ENCODE peak calls at places on chromosomes 5 and 9, in four cellular contexts. D is K562, V is A549, R is HepG2. Z is an unnamed sample.

GRCh38 chr5:107652839-107653607 is 17.7 kb downstream of the EFNA5 start:
- DNase-seq in D (no peak), V (no peak), R (no peak), Z (no peak)

GRCh38 chr5:8611067-8611466 is 742.1 kb downstream of the MTRR start:
- DNase-seq in D (no peak), V (no peak), R (no peak), Z (no peak)

GRCh38 chr9:132042324-132042723 is 37.3 kb downstream of the MED27 start:
- DNase-seq in D (peak), V (peak), R (no peak), Z (no peak)

GRCh38 chr5:93607367-93608258 is 24.6 kb downstream of the NR2F1 start:
- DNase-seq in D (no peak), V (peak), R (peak), Z (peak)

GRCh38 chr9:34986541-34987047 is 3.0 kb upstream of the DNAJB5 start:
- DNase-seq in D (no peak), V (no peak), R (no peak), Z (no peak)

GRCh38 chr9:108049026-108049591 is 559.5 kb upstream of the KLF4 start:
- DNase-seq in D (peak), V (peak), R (no peak), Z (no peak)

GRCh38 chr5:17727212-17727611 is 93.0 kb downstream of the TAF11L14 start:
- DNase-seq in D (no peak), V (no peak), R (no peak), Z (no peak)

GRCh38 chr5:102863764-102864560 is 108.9 kb downstream of the PAM start:
- DNase-seq in D (no peak), V (no peak), R (no peak), Z (no peak)

GRCh38 chr5:1007221-1007680 is 1.4 kb upstream of the NKD2 start:
- DNase-seq in D (peak), V (no peak), R (no peak), Z (no peak)

GRCh38 chr5:174734571-174735497 is 10.5 kb downstream of the MSX2 start:
- DNase-seq in D (no peak), V (no peak), R (no peak), Z (no peak)

GRCh38 chr5:174736777-174737176 is 12.4 kb downstream of the MSX2 start:
- DNase-seq in D (no peak), V (no peak), R (no peak), Z (no peak)

GRCh38 chr5:174737335-174737734 is 13.0 kb downstream of the MSX2 start:
- DNase-seq in D (no peak), V (no peak), R (no peak), Z (no peak)

GRCh38 chr5:174736351-174736721 is 12.0 kb downstream of the MSX2 start:
- DNase-seq in D (no peak), V (no peak), R (no peak), Z (no peak)

GRCh38 chr5:174735498-174736350 is 11.3 kb downstream of the MSX2 start:
- DNase-seq in D (no peak), V (peak), R (peak), Z (peak)
- TF ChIP-seq CTCF in D (peak), V (peak), R (peak), Z (peak)

GRCh38 chr9:37287317-37287716 is 135.2 kb upstream of the GRHPR start:
- DNase-seq in D (no peak), V (no peak), R (no peak), Z (no peak)

GRCh38 chr9:37290881-37291485 is 131.5 kb upstream of the GRHPR start:
- DNase-seq in D (no peak), V (peak), R (no peak), Z (no peak)

GRCh38 chr9:37292896-37293295 is 129.6 kb upstream of the GRHPR start:
- DNase-seq in D (no peak), V (no peak), R (no peak), Z (no peak)

GRCh38 chr9:37289631-37290030 is 132.9 kb upstream of the GRHPR start:
- DNase-seq in D (no peak), V (no peak), R (no peak), Z (no peak)

GRCh38 chr9:37290366-37290765 is 132.1 kb upstream of the GRHPR start:
- DNase-seq in D (no peak), V (no peak), R (no peak), Z (no peak)
- TF ChIP-seq RNF2 in D (no peak), V (no peak), R (no peak), Z (no peak)

GRCh38 chr9:128216781-128217553 is 13.8 kb downstream of the DNM1 start:
- DNase-seq in D (no peak), V (no peak), R (no peak), Z (no peak)
- TF ChIP-seq CEBPB in D (no peak), V (no peak), R (no peak), Z (no peak)

GRCh38 chr9:129717991-129718390 is 34.9 kb downstream of the PTGES start:
- DNase-seq in D (no peak), V (no peak), R (no peak), Z (no peak)

GRCh38 chr9:129719135-129719534 is 33.7 kb downstream of the PTGES start:
- DNase-seq in D (peak), V (no peak), R (no peak), Z (peak)

GRCh38 chr9:129720865-129721545 is 31.8 kb downstream of the PTGES start:
- DNase-seq in D (peak), V (peak), R (no peak), Z (no peak)

GRCh38 chr9:129718647-129719046 is 34.2 kb downstream of the PTGES start:
- DNase-seq in D (no peak), V (no peak), R (no peak), Z (no peak)

DNA sequence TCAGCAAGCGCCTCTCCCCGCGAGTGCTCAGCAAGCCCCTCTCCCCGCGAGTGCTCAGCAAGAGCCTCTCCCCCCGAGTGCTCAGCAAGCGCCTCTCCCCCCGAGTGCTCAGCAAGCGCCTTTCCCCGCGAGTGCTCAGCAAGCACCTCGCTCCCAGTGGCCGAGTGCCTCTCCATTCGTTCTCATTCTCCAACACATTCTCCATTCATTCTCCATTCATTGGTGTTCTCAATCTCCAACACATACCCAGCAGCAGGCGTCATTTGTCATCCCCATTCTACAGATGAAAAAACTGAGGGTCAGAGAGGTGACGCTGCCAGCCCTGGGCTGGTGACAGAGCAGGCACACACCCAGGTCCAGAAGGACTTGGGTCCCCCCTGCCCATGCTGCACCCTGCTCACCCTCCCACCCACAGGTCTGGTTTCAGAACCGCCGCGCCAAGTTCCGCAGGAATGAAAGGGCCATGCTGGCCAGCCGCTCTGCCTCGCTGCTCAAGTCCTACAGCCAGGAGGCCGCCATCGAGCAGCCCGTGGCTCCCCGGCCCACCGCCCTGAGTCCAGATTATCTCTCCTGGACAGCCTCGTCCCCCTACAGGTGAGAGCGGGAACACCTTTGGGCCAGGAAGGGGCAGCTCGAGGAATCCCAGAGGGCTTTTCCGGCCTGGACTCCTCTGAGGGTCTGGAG is 32.5 kb downstream of the PTGES start:
- DNase-seq in D (peak), V (peak), R (peak), Z (peak)
- TF ChIP-seq CTCF in D (peak), V (no peak), R (peak), Z (peak)

DNA sequence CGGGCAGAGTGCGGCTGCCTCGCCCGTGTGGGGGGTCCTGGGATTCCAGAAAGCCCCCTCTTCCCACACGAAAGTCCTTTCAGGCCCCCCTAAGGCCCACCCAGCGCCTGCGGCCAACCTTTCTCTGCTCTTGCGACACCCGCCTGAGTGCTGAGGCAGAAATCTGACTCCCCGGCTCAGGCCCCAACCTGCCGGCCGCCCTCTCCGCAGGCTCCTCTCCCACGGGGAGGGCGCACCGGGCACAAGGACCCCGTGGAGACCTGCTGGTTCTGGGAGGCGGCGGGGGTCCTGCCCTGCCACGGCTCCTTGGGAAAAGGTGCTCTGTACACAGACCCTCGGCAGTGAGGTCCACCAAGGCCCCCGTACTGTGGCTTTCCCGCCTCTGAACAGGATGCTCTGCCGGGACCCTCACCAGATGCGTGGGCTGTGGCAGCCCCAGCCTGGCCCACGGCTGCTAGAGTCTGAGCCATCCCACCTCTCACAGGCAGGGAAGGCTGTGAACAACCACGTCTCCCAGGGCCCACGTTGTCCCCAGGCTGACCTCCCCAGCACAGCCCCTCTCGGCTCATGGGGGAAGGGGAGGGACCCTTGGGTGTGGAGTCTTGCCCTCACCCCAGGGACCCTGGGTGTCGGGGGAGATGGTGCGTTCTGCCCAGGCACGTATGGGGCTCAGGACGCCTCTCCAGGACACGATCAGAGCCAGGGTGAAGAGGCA is 41.5 kb upstream of the EGFL7 start:
- DNase-seq in D (no peak), V (no peak), R (no peak), Z (no peak)
- TF ChIP-seq RNF2 in D (no peak), V (no peak), R (no peak), Z (no peak)

GRCh38 chr9:123964756-123965155 is 34.8 kb upstream of the DENND1A start:
- DNase-seq in D (no peak), V (no peak), R (no peak), Z (no peak)
- TF ChIP-seq CEBPB in D (no peak), V (no peak), R (no peak), Z (no peak)

GRCh38 chr5:30659417-30659816 is 534.1 kb upstream of the CDH6 start:
- DNase-seq in D (no peak), V (no peak), R (no peak), Z (no peak)
- TF ChIP-seq CTCF in D (no peak), V (no peak), R (no peak), Z (no peak)

GRCh38 chr5:169052207-169052606 is 248.7 kb downstream of the SLIT3 start:
- DNase-seq in D (no peak), V (no peak), R (no peak), Z (no peak)
- TF ChIP-seq RNF2 in D (no peak), V (no peak), R (no peak), Z (no peak)

DNA sequence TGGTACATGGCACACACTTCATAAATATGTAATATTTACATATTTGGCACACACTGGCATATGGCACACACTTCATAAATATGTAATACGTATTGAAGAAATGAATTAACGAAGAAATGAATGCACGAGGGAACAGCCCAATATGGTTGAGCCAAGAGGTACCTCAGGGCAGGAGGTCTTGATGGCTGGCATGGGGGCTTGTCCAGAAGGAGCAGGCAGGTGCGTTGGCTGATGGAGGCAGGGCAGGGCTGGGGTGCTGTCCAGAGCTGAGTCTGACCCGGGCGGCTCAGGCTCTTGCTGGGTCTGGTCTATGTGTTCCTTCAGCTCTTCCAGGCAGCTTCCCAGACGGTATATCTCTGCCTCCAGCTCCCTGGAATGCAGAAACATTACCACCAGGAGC is 26.2 kb downstream of the AKNA start:
- DNase-seq in D (no peak), V (no peak), R (no peak), Z (no peak)
- TF ChIP-seq CEBPB in D (no peak), V (no peak), R (no peak), Z (no peak)

DNA sequence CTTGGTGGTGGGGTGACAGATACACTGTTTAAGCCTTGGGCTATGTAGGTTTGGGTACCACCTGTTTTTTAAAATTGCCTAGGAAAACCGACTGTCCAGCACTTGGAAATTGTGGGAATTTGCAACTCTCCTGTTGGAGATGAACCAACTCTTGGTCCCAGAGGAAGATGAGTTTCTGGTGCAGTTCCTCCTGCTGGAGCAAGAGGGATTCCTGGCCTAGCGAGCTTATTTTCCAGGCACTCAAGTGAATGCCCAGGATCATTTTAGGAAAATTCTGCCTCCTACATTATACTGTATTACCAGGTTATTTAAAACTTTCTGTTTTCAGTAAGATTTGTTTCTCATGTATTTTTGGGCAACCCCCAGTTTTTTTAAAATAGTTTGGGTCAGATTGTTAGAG is 33.7 kb downstream of the AP3S1 start:
- DNase-seq in D (no peak), V (peak), R (no peak), Z (no peak)
- TF ChIP-seq CTCF in D (no peak), V (no peak), R (no peak), Z (peak)

Z was measured in H1.